ENCODE peak calls at places on chromosomes 3 and 15, in four cellular contexts. H is tibial artery, P is fibroblast of lung, B is Caco-2. C is an unnamed sample. For H3K4me1, the result is how much of the 10 kb centered on the place peaks cover.

GRCh38 chr3:7315037-7315436 is 454.1 kb downstream of the GRM7 start:
- DNase-seq in B (no peak), H (no peak), P (no peak), C (no peak)

GRCh38 chr15:92909131-92909781 is 9.1 kb downstream of the CHD2 start:
- DNase-seq in H (no peak), P (no peak), B (no peak), C (no peak)

GRCh38 chr3:8001712-8002111 is 499.9 kb upstream of the LMCD1 start:
- DNase-seq in P (no peak), H (no peak), B (no peak), C (no peak)

GRCh38 chr3:183260167-183260904 is 7.3 kb downstream of the B3GNT5 start:
- DNase-seq in P (peak), B (no peak), H (no peak), C (no peak)

GRCh38 chr15:78810377-78811123 is 714 bp downstream of the ADAMTS7 start:
- DNase-seq in H (peak), P (peak), B (no peak), C (peak)

GRCh38 chr15:48250640-48251076 is 44.6 kb downstream of the SLC12A1 start:
- DNase-seq in H (no peak), P (peak), B (no peak), C (no peak)

GRCh38 chr3:99114565-99115291 is 213.2 kb upstream of the DCBLD2 start:
- DNase-seq in P (peak), B (no peak), H (no peak), C (no peak)

GRCh38 chr3:12891985-12892839 is 50.8 kb upstream of the RPL32 start:
- DNase-seq in H (no peak), P (peak), B (no peak), C (no peak)

GRCh38 chr3:111538687-111539086 is 3.3 kb upstream of the CD96 start:
- DNase-seq in B (no peak), H (no peak), P (peak), C (no peak)

GRCh38 chr3:101081990-101082389 is 88.8 kb upstream of the ABI3BP start:
- DNase-seq in B (no peak), P (peak), H (no peak), C (no peak)

GRCh38 chr15:98169551-98169950 is 209.0 kb downstream of the ARRDC4 start:
- DNase-seq in B (no peak), H (no peak), P (no peak), C (no peak)

GRCh38 chr15:31303434-31304073 is 23.1 kb upstream of the KLF13 start:
- DNase-seq in B (no peak), P (no peak), H (peak), C (peak)

GRCh38 chr3:171103185-171103584 is 76.7 kb upstream of the SLC2A2 start:
- DNase-seq in H (no peak), P (no peak), B (no peak), C (no peak)

GRCh38 chr3:73547427-73548036 is 77.2 kb downstream of the PDZRN3 start:
- DNase-seq in H (no peak), P (peak), B (no peak), C (no peak)

GRCh38 chr3:53261712-53262111 is 5.9 kb upstream of the TKT start:
- DNase-seq in B (no peak), H (no peak), P (no peak), C (no peak)

GRCh38 chr3:4021162-4021561 is 221.9 kb downstream of the LRRN1 start:
- DNase-seq in H (no peak), P (no peak), B (no peak), C (no peak)

GRCh38 chr3:32510075-32510724 is 7.5 kb upstream of the CMTM6 start:
- DNase-seq in H (peak), P (peak), B (peak), C (no peak)

GRCh38 chr3:70985572-70985971 is 598.0 kb downstream of the FOXP1 start:
- DNase-seq in B (no peak), H (no peak), P (no peak), C (no peak)

GRCh38 chr3:138688871-138689299 is 80.3 kb downstream of the FAIM start:
- DNase-seq in P (no peak), B (no peak), H (no peak), C (no peak)

GRCh38 chr3:116445291-116445841 is at the start of gene LSAMP:
- DNase-seq in H (no peak), B (no peak), P (peak), C (no peak)

GRCh38 chr3:138213373-138214085 is 26.4 kb downstream of the ARMC8 start:
- DNase-seq in B (no peak), P (no peak), H (no peak), C (no peak)

GRCh38 chr3:110384601-110385000 is 687.0 kb upstream of the NECTIN3 start:
- DNase-seq in H (no peak), B (no peak), P (peak), C (no peak)

GRCh38 chr3:14329116-14329830 is 73.1 kb upstream of the SLC6A6 start:
- DNase-seq in H (peak), B (no peak), P (peak), C (no peak)

GRCh38 chr3:40843851-40844548 is 319.2 kb downstream of the ZNF621 start:
- DNase-seq in H (no peak), P (no peak), B (peak), C (no peak)

GRCh38 chr3:129161860-129162271 is 1.0 kb upstream of the ISY1 start:
- DNase-seq in H (no peak), P (peak), B (peak), C (no peak)

GRCh38 chr3:40741729-40742128 is 217.0 kb downstream of the ZNF621 start:
- DNase-seq in H (no peak), B (no peak), P (no peak), C (no peak)

GRCh38 chr3:30448946-30449686 is 157.3 kb upstream of the TGFBR2 start:
- DNase-seq in B (no peak), P (no peak), H (no peak), C (no peak)

GRCh38 chr3:64399205-64399800 is 174.0 kb upstream of the PRICKLE2 start:
- DNase-seq in B (no peak), P (peak), H (no peak), C (no peak)

GRCh38 chr3:99954914-99955644 is 137.4 kb downstream of the CMSS1 start:
- DNase-seq in B (no peak), P (no peak), H (no peak), C (no peak)

GRCh38 chr3:118938183-118938961 is 96.3 kb downstream of the IGSF11 start:
- DNase-seq in P (peak), B (no peak), H (no peak), C (no peak)

GRCh38 chr3:32334675-32335074 is 57.0 kb upstream of the CMTM7 start:
- DNase-seq in P (no peak), B (no peak), H (no peak), C (no peak)

GRCh38 chr3:111764645-111765091 is 94.4 kb upstream of the PHLDB2 start:
- DNase-seq in B (no peak), H (no peak), P (peak), C (no peak)

DNA sequence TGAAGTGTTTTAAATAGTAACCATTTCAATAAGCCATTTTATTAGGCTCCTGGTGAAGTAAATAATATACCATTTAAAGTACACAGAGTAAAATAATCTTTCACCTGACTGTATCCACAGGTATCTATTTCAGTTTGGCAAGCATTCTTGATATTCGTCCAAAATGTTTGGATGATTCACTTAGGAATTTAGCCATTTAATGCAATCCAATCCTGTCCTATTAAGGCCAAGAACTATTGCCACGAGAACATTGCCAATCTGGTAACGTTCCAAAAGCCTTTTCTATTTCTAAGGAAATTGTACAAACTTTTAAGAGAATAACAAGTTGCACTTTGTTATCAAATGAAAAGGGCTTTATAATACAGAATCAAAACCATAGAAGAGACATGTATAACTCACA is 209.8 kb upstream of the THRB start:
- DNase-seq in B (no peak), P (peak), H (no peak), C (no peak)
- H3K4me1 ChIP-seq in B (under half), P (under half), H (under half), C (under half)

GRCh38 chr15:33207646-33208045 is 13.1 kb upstream of the FMN1 start:
- DNase-seq in P (no peak), H (no peak), B (no peak), C (no peak)
- TF ChIP-seq CTCF in P (no peak), H (no peak), B (no peak), C (no peak)

GRCh38 chr3:177195242-177195940 is 1.9 kb downstream of the TBL1XR1 start:
- DNase-seq in B (no peak), H (no peak), P (no peak), C (no peak)
- H3K4me1 ChIP-seq in B (under half), H (under half), P (under half), C (under half)

GRCh38 chr15:44243829-44244228 is 44.7 kb upstream of the GOLM2 start:
- DNase-seq in P (no peak), B (no peak), H (no peak), C (no peak)
- TF ChIP-seq CTCF in P (peak), B (no peak), H (no peak), C (no peak)

GRCh38 chr3:148657470-148657869 is 40.2 kb upstream of the AGTR1 start:
- DNase-seq in B (no peak), H (no peak), P (no peak), C (no peak)
- H3K4me1 ChIP-seq in B (under half), H (under half), P (under half), C (under half)

GRCh38 chr3:186002884-186003472 is 65.2 kb upstream of the TRA2B start:
- DNase-seq in H (no peak), B (no peak), P (peak), C (no peak)
- TF ChIP-seq CTCF in H (no peak), B (peak), P (peak), C (peak)

GRCh38 chr3:143718463-143718862 is 129.8 kb downstream of the SLC9A9 start:
- DNase-seq in P (no peak), B (no peak), H (no peak), C (no peak)

GRCh38 chr3:143712522-143712921 is 135.7 kb downstream of the SLC9A9 start:
- DNase-seq in B (no peak), P (no peak), H (no peak), C (no peak)

GRCh38 chr3:143720381-143720780 is 127.9 kb downstream of the SLC9A9 start:
- DNase-seq in P (no peak), H (no peak), B (no peak), C (no peak)

DNA sequence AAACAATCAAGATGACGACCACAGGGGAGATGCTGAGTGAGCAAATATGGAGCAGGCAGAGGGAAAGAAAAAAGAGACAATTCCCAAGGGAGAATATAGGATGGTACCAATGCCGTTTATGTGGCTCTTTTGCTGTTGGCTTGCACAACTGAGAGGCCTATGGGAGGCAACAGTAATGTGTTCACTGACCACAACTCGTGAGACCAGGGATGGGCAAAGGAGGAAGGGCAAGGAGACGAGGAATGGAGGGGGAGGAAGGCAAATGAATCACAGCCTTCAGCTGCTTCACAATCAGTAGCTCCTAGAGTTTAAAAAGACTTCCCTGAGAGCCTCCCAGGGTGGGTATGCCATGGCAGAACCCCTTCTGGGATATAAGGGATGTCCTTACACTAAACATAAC is 131.5 kb downstream of the SLC9A9 start:
- DNase-seq in B (no peak), H (no peak), P (no peak), C (no peak)
- H3K4me1 ChIP-seq in B (under half), H (under half), P (under half), C (under half)